ENCODE peak calls at places on chromosomes 3 and 15, in five cellular contexts. Z, F, S, O and J are unnamed samples. For H3K4me1, the result is how much of the 10 kb centered on the place peaks cover.

GRCh38 chr3:48709051-48709461 is 8.0 kb downstream of the IP6K2 start:
- DNase-seq in Z (no peak), F (no peak), S (no peak), O (no peak), J (no peak)

GRCh38 chr15:74038707-74039655 is 43.4 kb downstream of the GOLGA6A start:
- DNase-seq in Z (no peak), F (no peak), S (no peak), O (peak), J (no peak)

GRCh38 chr15:61657461-61657860 is 402.8 kb downstream of the VPS13C start:
- DNase-seq in Z (no peak), F (no peak), S (no peak), O (no peak), J (no peak)

GRCh38 chr3:32759342-32759741 is 58.5 kb upstream of the TRIM71 start:
- DNase-seq in Z (no peak), F (no peak), S (no peak), O (no peak), J (no peak)

GRCh38 chr3:21562225-21562624 is 188.8 kb downstream of the ZNF385D start:
- DNase-seq in Z (no peak), F (no peak), S (no peak), O (no peak), J (no peak)

GRCh38 chr3:48068886-48069285 is 52.7 kb upstream of the MAP4 start:
- DNase-seq in Z (no peak), F (no peak), S (no peak), O (no peak), J (no peak)

GRCh38 chr15:48360841-48361240 is 29.6 kb downstream of the DUT start:
- DNase-seq in Z (no peak), F (no peak), S (no peak), O (no peak), J (no peak)

GRCh38 chr3:130626021-130626420 is 109.0 kb downstream of the COL6A6 start:
- DNase-seq in Z (no peak), F (no peak), S (no peak), O (no peak), J (no peak)

GRCh38 chr15:74200394-74200793 is 2.2 kb downstream of the STRA6 start:
- DNase-seq in Z (no peak), F (peak), S (no peak), O (peak), J (no peak)

GRCh38 chr3:40843851-40844548 is 319.2 kb downstream of the ZNF621 start:
- DNase-seq in Z (no peak), F (no peak), S (no peak), O (no peak), J (no peak)

GRCh38 chr3:77038928-77039605 is 832 bp upstream of the ROBO2 start:
- DNase-seq in Z (no peak), F (no peak), S (no peak), O (no peak), J (no peak)

GRCh38 chr3:112774293-112774926 is 72.3 kb downstream of the CD200R1L start:
- DNase-seq in Z (no peak), F (no peak), S (no peak), O (no peak), J (no peak)

GRCh38 chr3:170429050-170429449 is 10.4 kb downstream of the CLDN11 start:
- DNase-seq in Z (no peak), F (no peak), S (no peak), O (no peak), J (no peak)

DNA sequence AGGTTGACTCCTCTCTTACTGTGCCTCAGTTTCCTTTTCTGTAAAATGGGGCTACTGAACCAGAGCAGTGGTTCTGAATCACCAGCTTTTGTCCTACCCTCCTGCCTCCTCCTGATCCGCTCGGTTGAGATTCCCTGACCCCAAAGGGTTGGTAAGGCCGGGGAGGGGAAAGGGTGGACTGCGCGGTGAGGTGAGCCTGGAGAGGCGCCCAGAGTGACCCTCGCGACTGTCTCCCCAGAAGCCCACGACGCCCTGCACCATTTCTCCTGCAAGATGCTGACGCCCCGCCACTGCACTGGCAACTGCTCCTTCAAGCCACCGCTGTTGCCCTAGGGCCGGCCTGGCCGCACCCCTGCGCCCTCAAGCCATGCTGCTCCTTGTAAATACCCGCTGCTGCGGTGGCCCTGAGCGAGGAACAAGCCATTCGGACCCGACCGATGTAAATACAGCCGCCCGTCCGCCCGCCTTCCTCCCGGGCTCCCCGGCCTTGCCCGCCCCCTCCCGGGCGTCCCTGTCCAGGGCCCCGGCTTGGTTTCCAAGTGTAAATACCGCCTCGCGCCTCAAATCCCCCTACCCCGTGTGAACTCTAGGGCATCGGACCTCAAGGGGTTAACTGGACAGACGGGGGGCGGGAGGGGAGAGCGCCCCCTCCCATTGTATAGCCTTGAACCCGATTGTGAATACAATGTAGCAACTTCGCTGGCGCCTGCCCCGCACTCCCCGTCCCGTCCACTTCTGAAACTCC is 6.2 kb downstream of the RNU6-1 start:
- DNase-seq in Z (no peak), F (no peak), S (no peak), O (no peak), J (no peak)
- H3K4me1 ChIP-seq in Z (half or more), F (under half), S (under half), O (under half), J (under half)

DNA sequence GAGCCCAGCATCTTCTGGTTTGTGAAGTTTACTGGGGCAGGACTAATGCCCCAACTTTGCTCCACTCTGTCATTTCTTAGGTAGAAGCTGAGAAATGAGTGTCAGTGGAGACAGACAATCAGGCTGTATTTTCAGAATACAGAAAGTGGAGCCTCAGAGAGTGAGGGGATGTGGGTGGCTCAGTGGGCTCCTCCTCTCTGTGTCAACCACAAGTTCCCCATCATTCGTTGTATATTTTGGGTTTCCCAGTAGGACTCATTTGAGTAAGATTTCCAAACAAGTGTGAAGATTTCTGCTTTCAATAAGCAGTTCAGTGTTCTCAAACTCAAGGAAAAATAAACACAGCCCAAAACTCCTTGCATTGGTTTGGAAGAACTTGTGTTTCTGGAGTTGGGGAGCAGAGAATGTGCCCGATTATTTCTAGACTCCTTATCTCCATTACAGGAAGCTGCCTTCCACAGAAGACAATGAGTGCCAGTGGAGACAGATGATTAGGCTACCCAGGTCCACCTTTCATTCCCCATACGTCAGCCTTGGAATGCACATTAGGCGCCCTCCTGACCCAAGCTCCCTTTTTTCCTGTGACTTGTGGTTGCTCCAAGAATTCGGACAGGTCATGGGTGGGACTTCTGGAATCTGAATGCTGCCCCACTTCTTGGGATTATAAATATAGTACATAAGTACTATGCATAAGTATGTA is 792.1 kb upstream of the LMCD1 start:
- DNase-seq in Z (no peak), F (no peak), S (no peak), O (no peak), J (no peak)
- H3K4me1 ChIP-seq in Z (under half), F (under half), S (under half), O (under half), J (under half)

GRCh38 chr15:67549736-67550135 is 7.2 kb downstream of the MAP2K5 start:
- DNase-seq in Z (no peak), F (no peak), S (no peak), O (no peak), J (no peak)

GRCh38 chr15:67547836-67548531 is 5.5 kb downstream of the MAP2K5 start:
- DNase-seq in Z (no peak), F (no peak), S (no peak), O (no peak), J (no peak)

GRCh38 chr15:67548862-67549651 is 6.6 kb downstream of the MAP2K5 start:
- DNase-seq in Z (no peak), F (no peak), S (no peak), O (no peak), J (no peak)

GRCh38 chr15:67547064-67547463 is 4.6 kb downstream of the MAP2K5 start:
- DNase-seq in Z (no peak), F (no peak), S (no peak), O (no peak), J (no peak)

DNA sequence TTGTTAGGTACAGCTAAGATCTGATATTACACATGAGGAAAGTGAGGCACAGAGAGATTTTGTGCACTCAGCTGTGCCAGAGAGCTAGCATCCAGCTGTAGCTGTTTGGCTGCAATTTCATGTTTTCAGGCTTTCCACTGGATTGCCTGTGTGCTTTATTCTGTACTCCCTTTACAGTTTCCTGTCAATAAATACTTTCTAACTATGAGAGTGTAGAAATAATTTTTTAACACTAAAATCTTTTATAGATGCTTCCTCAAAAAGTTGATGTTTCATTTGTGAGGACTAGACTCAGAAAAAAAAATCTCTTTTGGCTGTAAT is 6.0 kb downstream of the MAP2K5 start:
- DNase-seq in Z (no peak), F (no peak), S (no peak), O (no peak), J (no peak)
- H3K4me1 ChIP-seq in Z (under half), F (under half), S (under half), O (under half), J (under half)

GRCh38 chr15:70197945-70198361 is 100.2 kb upstream of the TLE3 start:
- DNase-seq in Z (no peak), F (no peak), S (no peak), O (no peak), J (no peak)
- H3K4me1 ChIP-seq in Z (under half), F (under half), S (under half), O (under half), J (half or more)

DNA sequence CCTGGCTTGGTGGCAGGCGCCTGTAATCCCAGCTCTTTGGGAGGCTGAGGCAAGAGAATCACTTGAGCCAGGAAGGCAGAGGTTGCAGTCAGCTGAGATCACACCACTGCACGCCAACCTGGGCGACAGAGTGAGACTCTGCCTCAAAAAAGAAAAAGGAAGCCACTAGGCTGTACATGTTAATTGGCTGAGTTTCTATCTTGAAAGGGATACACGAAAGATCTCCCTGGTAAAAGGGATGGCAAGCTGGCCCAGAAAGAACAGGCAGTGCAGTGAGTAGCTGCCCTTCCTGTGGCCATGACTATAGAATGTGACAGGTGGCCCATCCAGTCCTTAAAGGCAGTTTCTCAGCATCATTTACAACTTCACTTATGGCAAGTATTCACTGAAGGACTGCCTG is 12.3 kb downstream of the LRIG1 start:
- DNase-seq in Z (no peak), F (no peak), S (no peak), O (no peak), J (no peak)
- H3K4me1 ChIP-seq in Z (under half), F (under half), S (half or more), O (half or more), J (half or more)

DNA sequence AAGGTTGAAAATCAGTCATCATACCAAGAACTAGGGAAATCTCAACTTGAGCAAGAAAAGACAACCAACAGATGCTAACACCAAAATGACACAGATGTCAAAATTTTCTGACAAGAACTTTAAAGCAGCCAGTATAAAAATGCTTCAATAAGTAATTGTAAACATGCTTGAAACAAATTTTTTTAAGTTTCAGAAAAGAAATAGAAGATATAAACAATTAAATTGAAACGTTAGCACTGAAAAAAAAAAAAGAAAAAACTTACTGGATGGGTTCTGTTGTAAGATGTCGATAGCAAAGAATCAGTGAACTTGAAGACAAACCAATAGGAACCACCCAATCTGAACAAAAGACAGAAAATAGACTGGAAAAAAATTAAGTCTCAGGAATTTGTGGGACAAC is 8.0 kb downstream of the MYD88 start:
- DNase-seq in Z (no peak), F (no peak), S (no peak), O (no peak), J (no peak)
- H3K4me1 ChIP-seq in Z (under half), F (under half), S (under half), O (under half), J (under half)

GRCh38 chr3:39386331-39386730 is 3.2 kb downstream of the SLC25A38 start:
- DNase-seq in Z (no peak), F (no peak), S (no peak), O (no peak), J (no peak)
- H3K4me1 ChIP-seq in Z (under half), F (under half), S (half or more), O (under half), J (under half)

GRCh38 chr3:12656193-12656592 is 7.7 kb downstream of the RAF1 start:
- DNase-seq in Z (no peak), F (no peak), S (no peak), O (no peak), J (no peak)

GRCh38 chr3:12656850-12657249 is 7.1 kb downstream of the RAF1 start:
- DNase-seq in Z (no peak), F (no peak), S (no peak), O (no peak), J (no peak)

GRCh38 chr3:12658593-12659058 is 5.3 kb downstream of the RAF1 start:
- DNase-seq in Z (no peak), F (no peak), S (no peak), O (no peak), J (no peak)

GRCh38 chr3:12653772-12654171 is 10.1 kb downstream of the RAF1 start:
- DNase-seq in Z (no peak), F (no peak), S (no peak), O (no peak), J (no peak)

GRCh38 chr3:12655701-12656100 is 8.2 kb downstream of the RAF1 start:
- DNase-seq in Z (no peak), F (no peak), S (no peak), O (no peak), J (no peak)
- H3K4me1 ChIP-seq in Z (under half), F (under half), S (half or more), O (half or more), J (half or more)